ENCODE peak calls at places on chromosomes 16 and 17, in nine cellular contexts. R, J, Z, Y, D, T, G, Q and P are unnamed samples.

GRCh38 chr17:74354123-74354522 is 7.5 kb downstream of the BTBD17 start:
- DNase-seq in D (peak; percentile 58), Y (no peak), Z (no peak), T (no peak), G (peak; percentile 75), J (peak; percentile 79), Q (no peak), R (peak; percentile 74), P (no peak)

GRCh38 chr17:688100-688989 is 26.3 kb downstream of the VPS53 start:
- DNase-seq in Z (no peak), T (peak; percentile 32), D (peak; percentile 56), G (peak; percentile 44), Q (no peak), J (no peak), Y (no peak), R (peak; percentile 18), P (no peak)

GRCh38 chr16:53743149-53743566 is 39.2 kb downstream of the FTO start:
- DNase-seq in Q (no peak), T (no peak), R (peak; percentile 52), Z (no peak), J (no peak), Y (no peak), G (peak; percentile 25), D (no peak), P (no peak)

GRCh38 chr17:16178836-16179235 is 36.5 kb downstream of the NCOR1 start:
- DNase-seq in G (no peak), Q (no peak), D (no peak), Y (no peak), J (no peak), Z (no peak), T (no peak), R (no peak), P (no peak)

GRCh38 chr17:75241143-75241430 is 20.3 kb downstream of the GGA3 start:
- DNase-seq in J (no peak), R (no peak), T (peak; percentile 45), Y (no peak), Q (peak; percentile 65), G (no peak), D (no peak), Z (no peak), P (no peak)

GRCh38 chr16:71258371-71258770 is 27.8 kb upstream of the HYDIN start:
- DNase-seq in G (no peak), J (no peak), Z (no peak), R (no peak), Q (no peak), D (no peak), T (peak; percentile 26), Y (no peak), P (no peak)

GRCh38 chr16:11639925-11640899 is 28.0 kb upstream of the SNN start:
- DNase-seq in T (peak; percentile 92), Q (peak; percentile 89), R (peak; percentile 22), Z (peak; percentile 95), D (peak; percentile 58), G (peak; percentile 77), Y (peak; percentile 99), J (peak; percentile 88), P (peak; percentile 91)

GRCh38 chr17:74513987-74514631 is 17.2 kb downstream of the CD300LB start:
- DNase-seq in Z (no peak), T (peak; percentile 61), D (no peak), R (peak; percentile 15), Q (no peak), G (peak; percentile 29), J (no peak), Y (no peak), P (no peak)

GRCh38 chr16:47058295-47059086 is 85.0 kb upstream of the DNAJA2 start:
- DNase-seq in T (no peak), R (no peak), J (peak; percentile 15), Z (peak; percentile 41), Q (no peak), Y (no peak), D (peak; percentile 80), G (peak; percentile 28), P (peak; percentile 28)

GRCh38 chr16:84239910-84240309 is at the start of gene KCNG4:
- DNase-seq in D (no peak), Y (no peak), T (no peak), G (no peak), R (no peak), Q (no peak), J (no peak), Z (no peak), P (no peak)

GRCh38 chr16:53100889-53101288 is 46.1 kb downstream of the CHD9 start:
- DNase-seq in G (no peak), D (no peak), Q (no peak), Y (no peak), R (no peak), J (no peak), T (no peak), Z (no peak), P (no peak)

GRCh38 chr16:67183284-67183626 is 508 bp downstream of the MATCAP1 start:
- DNase-seq in Q (no peak), T (no peak), G (no peak), D (no peak), Y (no peak), Z (no peak), R (no peak), J (no peak), P (no peak)

GRCh38 chr16:1964046-1964505 is 550 bp downstream of the RPS2 start:
- DNase-seq in Y (no peak), J (no peak), G (peak; percentile 60), Z (no peak), R (peak; percentile 59), D (peak; percentile 40), Q (no peak), T (no peak), P (no peak)

GRCh38 chr16:88753600-88753999 is 31.4 kb downstream of the PIEZO1 start:
- DNase-seq in R (no peak), J (no peak), Z (no peak), D (no peak), Y (no peak), Q (no peak), G (no peak), T (no peak), P (no peak)

GRCh38 chr17:75720656-75721462 is at the start of gene ITGB4:
- DNase-seq in Y (no peak), Q (no peak), R (peak; percentile 40), J (peak; percentile 91), G (peak; percentile 93), D (peak; percentile 90), T (no peak), Z (no peak), P (no peak)

GRCh38 chr16:361872-362701 is 8.3 kb downstream of the MRPL28 start:
- DNase-seq in Q (peak; percentile 83), G (peak; percentile 89), Z (no peak), D (peak; percentile 84), J (peak; percentile 89), R (peak; percentile 78), Y (peak; percentile 46), T (peak; percentile 55), P (no peak)

GRCh38 chr17:42183741-42184711 is 1.2 kb downstream of the HCRT start:
- DNase-seq in G (peak; percentile 91), Z (peak; percentile 79), Y (peak; percentile 21), D (peak; percentile 76), R (peak; percentile 91), J (peak; percentile 90), Q (peak; percentile 89), T (peak; percentile 53), P (peak; percentile 48)

GRCh38 chr17:62970617-62971016 is 4.6 kb downstream of the TANC2 start:
- DNase-seq in G (no peak), J (no peak), Z (no peak), R (no peak), T (no peak), Q (no peak), D (no peak), Y (no peak), P (no peak)

GRCh38 chr17:15230866-15231265 is 34.3 kb downstream of the PMP22 start:
- DNase-seq in Q (peak; percentile 53), R (no peak), T (no peak), G (no peak), D (no peak), J (no peak), Y (no peak), Z (no peak), P (no peak)

GRCh38 chr17:29216181-29216580 is 30.5 kb upstream of the CRYBA1 start:
- DNase-seq in Q (no peak), D (no peak), T (no peak), Y (no peak), R (no peak), G (no peak), Z (no peak), J (no peak), P (no peak)
- H3K4me3 ChIP-seq in Q (no peak overlapping the region), D (no peak overlapping the region), T (no peak overlapping the region), Y (no peak overlapping the region), R (no peak overlapping the region), G (no peak overlapping the region), Z (no peak overlapping the region), J (no peak overlapping the region), P (no peak overlapping the region)

GRCh38 chr17:65104541-65104940 is 32.6 kb upstream of the RGS9 start:
- DNase-seq in Z (no peak), Y (no peak), T (no peak), Q (no peak), J (no peak), R (no peak), D (no peak), G (no peak), P (no peak)

GRCh38 chr17:65103431-65103830 is 33.7 kb upstream of the RGS9 start:
- DNase-seq in Z (no peak), G (no peak), J (no peak), D (no peak), R (no peak), Y (no peak), T (no peak), Q (no peak), P (no peak)

GRCh38 chr17:65103896-65104295 is 33.3 kb upstream of the RGS9 start:
- DNase-seq in Q (no peak), Z (no peak), D (no peak), Y (no peak), J (no peak), G (no peak), R (no peak), T (no peak), P (no peak)

GRCh38 chr17:65102788-65103187 is 34.4 kb upstream of the RGS9 start:
- DNase-seq in J (no peak), Z (no peak), T (no peak), D (no peak), R (no peak), Q (no peak), Y (no peak), G (no peak), P (no peak)

GRCh38 chr17:65104973-65105372 is 32.2 kb upstream of the RGS9 start:
- DNase-seq in G (no peak), D (no peak), Y (no peak), J (no peak), R (no peak), T (no peak), Q (no peak), Z (no peak), P (no peak)
- H3K27ac ChIP-seq in G (no peak overlapping the region), D (no peak overlapping the region), Y (no peak overlapping the region), J (no peak overlapping the region), R (no peak overlapping the region), T (peak overlapping the region; percentile 77), Q (peak overlapping the region; percentile 23), Z (no peak overlapping the region), P (no peak overlapping the region)

GRCh38 chr17:7889166-7889584 is 586 bp downstream of the CHD3 start:
- DNase-seq in Q (peak; percentile 99), T (peak; percentile 90), J (peak; percentile 99), R (peak; percentile 10), D (peak; percentile 98), Z (peak; percentile 97), Y (peak; percentile 67), G (peak; percentile 89), P (peak; percentile 99)
- H3K4me3 ChIP-seq in Q (peak overlapping the region; percentile 28), T (no peak overlapping the region), J (no peak overlapping the region), R (no peak overlapping the region), D (no peak overlapping the region), Z (peak overlapping the region; percentile 95), Y (peak overlapping the region; percentile 66), G (no peak overlapping the region), P (no peak overlapping the region)

GRCh38 chr17:80212962-80213650 is 7.0 kb downstream of the SGSH start:
- DNase-seq in Y (no peak), G (no peak), T (peak; percentile 23), R (no peak), Q (no peak), D (no peak), J (peak; percentile 88), Z (no peak), P (no peak)
- H3K27ac ChIP-seq in Y (no peak overlapping the region), G (no peak overlapping the region), T (no peak overlapping the region), R (no peak overlapping the region), Q (no peak overlapping the region), D (no peak overlapping the region), J (no peak overlapping the region), Z (no peak overlapping the region), P (no peak overlapping the region)